ENCODE peak calls at places on chromosome 2, in seven cellular contexts. G, N, W, R, X, H and C are unnamed samples.

GRCh38 chr2:142682528-142682927 is 194.9 kb upstream of the KYNU start:
- DNase-seq in G (no peak), N (no peak), W (no peak), R (no peak), X (no peak), H (no peak), C (no peak)

GRCh38 chr2:127661949-127662510 is 13.3 kb downstream of the LIMS2 start:
- DNase-seq in G (no peak), N (no peak), W (no peak), R (no peak), X (no peak), H (no peak), C (no peak)

GRCh38 chr2:121333231-121333630 is 48.2 kb upstream of the TFCP2L1 start:
- DNase-seq in G (no peak), N (no peak), W (no peak), R (no peak), X (no peak), H (no peak), C (no peak)

GRCh38 chr2:181120625-181121024 is 140.2 kb downstream of the UBE2E3 start:
- DNase-seq in G (no peak), N (no peak), W (no peak), R (no peak), X (no peak), H (no peak), C (no peak)

GRCh38 chr2:209974566-209974965 is 27.9 kb upstream of the RPE start:
- DNase-seq in G (no peak), N (no peak), W (no peak), R (no peak), X (no peak), H (no peak), C (no peak)

GRCh38 chr2:38407111-38407682 is 30.1 kb upstream of the ATL2 start:
- DNase-seq in G (no peak), N (no peak), W (no peak), R (no peak), X (no peak), H (peak), C (peak)

GRCh38 chr2:218230882-218231281 is 13.9 kb downstream of the ARPC2 start:
- DNase-seq in G (no peak), N (no peak), W (no peak), R (peak), X (peak), H (no peak), C (no peak)

GRCh38 chr2:237434916-237435315 is 21.0 kb upstream of the COL6A3 start:
- DNase-seq in G (peak), N (no peak), W (no peak), R (no peak), X (no peak), H (no peak), C (no peak)

GRCh38 chr2:172225786-172226185 is 123.1 kb upstream of the DLX2 start:
- DNase-seq in G (no peak), N (no peak), W (no peak), R (no peak), X (no peak), H (no peak), C (no peak)

GRCh38 chr2:230054079-230054478 is 14.6 kb downstream of the SLC16A14 start:
- DNase-seq in G (no peak), N (no peak), W (no peak), R (no peak), X (no peak), H (no peak), C (no peak)

GRCh38 chr2:226581004-226581403 is 218.6 kb downstream of the IRS1 start:
- DNase-seq in G (no peak), N (no peak), W (no peak), R (no peak), X (no peak), H (peak), C (no peak)

GRCh38 chr2:201500534-201500933 is 49.0 kb downstream of the STRADB start:
- DNase-seq in G (no peak), N (no peak), W (no peak), R (no peak), X (no peak), H (no peak), C (no peak)

GRCh38 chr2:235769046-235769445 is 275.2 kb downstream of the AGAP1 start:
- DNase-seq in G (no peak), N (no peak), W (no peak), R (no peak), X (no peak), H (no peak), C (no peak)

GRCh38 chr2:33230133-33230618 is 246.3 kb upstream of the RASGRP3 start:
- DNase-seq in G (no peak), N (no peak), W (no peak), R (no peak), X (peak), H (no peak), C (no peak)

GRCh38 chr2:72325592-72326422 is 178.1 kb upstream of the CYP26B1 start:
- DNase-seq in G (no peak), N (no peak), W (no peak), R (peak), X (no peak), H (peak), C (peak)

GRCh38 chr2:109059474-109060165 is 69.4 kb upstream of the SH3RF3 start:
- DNase-seq in G (no peak), N (no peak), W (no peak), R (no peak), X (no peak), H (no peak), C (no peak)

GRCh38 chr2:44879269-44880124 is 62.0 kb upstream of the SIX3 start:
- DNase-seq in G (no peak), N (no peak), W (no peak), R (no peak), X (no peak), H (no peak), C (no peak)

GRCh38 chr2:40395169-40396023 is 56.5 kb downstream of the SLC8A1 start:
- DNase-seq in G (no peak), N (no peak), W (no peak), R (no peak), X (no peak), H (no peak), C (no peak)

GRCh38 chr2:236170678-236171212 is 2.6 kb upstream of the GBX2 start:
- DNase-seq in G (no peak), N (no peak), W (no peak), R (no peak), X (no peak), H (no peak), C (no peak)

GRCh38 chr2:159908623-159909022 is 110.6 kb upstream of the CD302 start:
- DNase-seq in G (no peak), N (no peak), W (no peak), R (no peak), X (no peak), H (no peak), C (no peak)

GRCh38 chr2:224036731-224037376 is 2.2 kb downstream of the SERPINE2 start:
- DNase-seq in G (no peak), N (no peak), W (no peak), R (no peak), X (no peak), H (no peak), C (no peak)

GRCh38 chr2:179410552-179411356 is 146.1 kb upstream of the SESTD1 start:
- DNase-seq in G (no peak), N (no peak), W (peak), R (peak), X (peak), H (peak), C (peak)

GRCh38 chr2:55490554-55490953 is 29.0 kb upstream of the CFAP36 start:
- DNase-seq in G (no peak), N (no peak), W (peak), R (peak), X (peak), H (peak), C (no peak)

GRCh38 chr2:696999-697627 is 19.9 kb upstream of the TMEM18 start:
- DNase-seq in G (no peak), N (no peak), W (no peak), R (no peak), X (no peak), H (no peak), C (no peak)

GRCh38 chr2:71617266-71617665 is 163.9 kb downstream of the DYSF start:
- DNase-seq in G (no peak), N (no peak), W (no peak), R (peak), X (no peak), H (peak), C (no peak)

GRCh38 chr2:150566289-150566688 is 78.8 kb upstream of the RND3 start:
- DNase-seq in G (no peak), N (no peak), W (no peak), R (no peak), X (no peak), H (no peak), C (no peak)

GRCh38 chr2:84879595-84880394 is 1.1 kb downstream of the TRABD2A start:
- DNase-seq in G (no peak), N (no peak), W (no peak), R (no peak), X (no peak), H (no peak), C (peak)

GRCh38 chr2:200314976-200315567 is 8.6 kb downstream of the SPATS2L start:
- DNase-seq in G (no peak), N (no peak), W (no peak), R (no peak), X (no peak), H (no peak), C (no peak)

GRCh38 chr2:167310442-167310841 is 422.2 kb downstream of the XIRP2 start:
- DNase-seq in G (no peak), N (no peak), W (no peak), R (peak), X (no peak), H (no peak), C (no peak)

GRCh38 chr2:71691747-71692455 is 238.5 kb downstream of the DYSF start:
- DNase-seq in G (no peak), N (no peak), W (no peak), R (peak), X (peak), H (no peak), C (no peak)

GRCh38 chr2:65092791-65093190 is 36.6 kb downstream of the CEP68 start:
- DNase-seq in G (no peak), N (no peak), W (no peak), R (no peak), X (no peak), H (no peak), C (no peak)

GRCh38 chr2:60437080-60437765 is 116.2 kb downstream of the BCL11A start:
- DNase-seq in G (no peak), N (no peak), W (no peak), R (no peak), X (peak), H (no peak), C (peak)

GRCh38 chr2:102510791-102511575 is 38.0 kb downstream of the SLC9A4 start:
- DNase-seq in G (no peak), N (no peak), W (no peak), R (no peak), X (no peak), H (no peak), C (no peak)